ENCODE peak calls at places on chromosomes 1 and 21, in five cellular contexts. One of them, this sample, is unnamed.

GRCh38 chr1:236491469-236492136 is 32.2 kb upstream of the LGALS8 start:
- DNase-seq in K562: no peak
- DNase-seq in A549: no peak
- DNase-seq in GM12878: no peak
- DNase-seq in HepG2: peak; percentile 66
- DNase-seq in this sample: no peak

GRCh38 chr21:34908424-34909055 is 140.6 kb downstream of the RUNX1 start:
- DNase-seq in K562: peak; percentile 93
- DNase-seq in A549: peak; percentile 48
- DNase-seq in GM12878: no peak
- DNase-seq in HepG2: peak; percentile 90
- DNase-seq in this sample: no peak

GRCh38 chr1:64538389-64538788 is 68.5 kb downstream of the CACHD1 start:
- DNase-seq in K562: no peak
- DNase-seq in A549: no peak
- DNase-seq in GM12878: no peak
- DNase-seq in HepG2: no peak
- DNase-seq in this sample: no peak

GRCh38 chr1:171251741-171252300 is 3.5 kb downstream of the FMO1 start:
- DNase-seq in K562: no peak
- DNase-seq in A549: peak; percentile 28
- DNase-seq in GM12878: no peak
- DNase-seq in HepG2: peak; percentile 12
- DNase-seq in this sample: peak; percentile 33

GRCh38 chr1:8510041-8510823 is 192.3 kb downstream of the SLC45A1 start:
- DNase-seq in K562: no peak
- DNase-seq in A549: no peak
- DNase-seq in GM12878: no peak
- DNase-seq in HepG2: no peak
- DNase-seq in this sample: peak; percentile 88

GRCh38 chr21:42423197-42423675 is 19.5 kb downstream of the UBASH3A start:
- DNase-seq in K562: no peak
- DNase-seq in A549: no peak
- DNase-seq in GM12878: peak; percentile 79
- DNase-seq in HepG2: no peak
- DNase-seq in this sample: no peak

GRCh38 chr1:119040906-119041305 is 52.8 kb upstream of the TBX15 start:
- DNase-seq in K562: no peak
- DNase-seq in A549: no peak
- DNase-seq in GM12878: no peak
- DNase-seq in HepG2: no peak
- DNase-seq in this sample: peak; percentile 68

GRCh38 chr1:102045752-102046151 is 49.0 kb upstream of the OLFM3 start:
- DNase-seq in K562: no peak
- DNase-seq in A549: peak; percentile 16
- DNase-seq in GM12878: no peak
- DNase-seq in HepG2: no peak
- DNase-seq in this sample: no peak

GRCh38 chr1:78651247-78651646 is 1.6 kb downstream of the IFI44 start:
- DNase-seq in K562: no peak
- DNase-seq in A549: no peak
- DNase-seq in GM12878: no peak
- DNase-seq in HepG2: no peak
- DNase-seq in this sample: peak; percentile 13

GRCh38 chr1:29425656-29426055 is 189.3 kb downstream of the PTPRU start:
- DNase-seq in K562: no peak
- DNase-seq in A549: no peak
- DNase-seq in GM12878: no peak
- DNase-seq in HepG2: no peak
- DNase-seq in this sample: no peak

GRCh38 chr1:197798492-197798891 is 23.2 kb upstream of the DENND1B start:
- DNase-seq in K562: no peak
- DNase-seq in A549: no peak
- DNase-seq in GM12878: no peak
- DNase-seq in HepG2: no peak
- DNase-seq in this sample: no peak

GRCh38 chr1:32742956-32743355 is 40.4 kb upstream of the SYNC start:
- DNase-seq in K562: peak; percentile 54
- DNase-seq in A549: no peak
- DNase-seq in GM12878: no peak
- DNase-seq in HepG2: no peak
- DNase-seq in this sample: no peak

GRCh38 chr21:16908087-16908486 is 604.8 kb upstream of the CXADR start:
- DNase-seq in K562: no peak
- DNase-seq in A549: peak; percentile 20
- DNase-seq in GM12878: no peak
- DNase-seq in HepG2: no peak
- DNase-seq in this sample: no peak

GRCh38 chr1:18913065-18913502 is 10.7 kb upstream of the ALDH4A1 start:
- DNase-seq in K562: peak; percentile 95
- DNase-seq in A549: peak; percentile 74
- DNase-seq in GM12878: no peak
- DNase-seq in HepG2: peak; percentile 66
- DNase-seq in this sample: peak; percentile 82

GRCh38 chr1:181513786-181514297 is 30.5 kb downstream of the CACNA1E start:
- DNase-seq in K562: no peak
- DNase-seq in A549: no peak
- DNase-seq in GM12878: no peak
- DNase-seq in HepG2: no peak
- DNase-seq in this sample: no peak

GRCh38 chr1:95278173-95278988 is 44.4 kb downstream of the RWDD3 start:
- DNase-seq in K562: no peak
- DNase-seq in A549: no peak
- DNase-seq in GM12878: no peak
- DNase-seq in HepG2: no peak
- DNase-seq in this sample: no peak

GRCh38 chr1:51453010-51453409 is 66.1 kb downstream of the EPS15 start:
- DNase-seq in K562: no peak
- DNase-seq in A549: no peak
- DNase-seq in GM12878: no peak
- DNase-seq in HepG2: no peak
- DNase-seq in this sample: no peak

GRCh38 chr1:152034654-152035405 is 2.0 kb downstream of the S100A11 start:
- DNase-seq in K562: peak; percentile 78
- DNase-seq in A549: peak; percentile 86
- DNase-seq in GM12878: peak; percentile 57
- DNase-seq in HepG2: peak; percentile 61
- DNase-seq in this sample: peak; percentile 59

GRCh38 chr1:187336769-187337168 is 508.0 kb downstream of the PLA2G4A start:
- DNase-seq in K562: no peak
- DNase-seq in A549: no peak
- DNase-seq in GM12878: no peak
- DNase-seq in HepG2: no peak
- DNase-seq in this sample: no peak

GRCh38 chr1:206524739-206525364 is 17.5 kb downstream of the RASSF5 start:
- DNase-seq in K562: no peak
- DNase-seq in A549: peak; percentile 52
- DNase-seq in GM12878: no peak
- DNase-seq in HepG2: no peak
- DNase-seq in this sample: no peak

GRCh38 chr1:58391056-58391455 is 155.5 kb downstream of the OMA1 start:
- DNase-seq in K562: no peak
- DNase-seq in A549: no peak
- DNase-seq in GM12878: no peak
- DNase-seq in HepG2: no peak
- DNase-seq in this sample: no peak

GRCh38 chr1:177341773-177342172 is 171.0 kb downstream of the BRINP2 start:
- DNase-seq in K562: no peak
- DNase-seq in A549: no peak
- DNase-seq in GM12878: no peak
- DNase-seq in HepG2: no peak
- DNase-seq in this sample: no peak

GRCh38 chr21:45290948-45291612 is 3.4 kb upstream of the POFUT2 start:
- DNase-seq in K562: no peak
- DNase-seq in A549: no peak
- DNase-seq in GM12878: no peak
- DNase-seq in HepG2: no peak
- DNase-seq in this sample: peak; percentile 58

GRCh38 chr1:9671377-9672140 is 20.0 kb downstream of the PIK3CD start:
- DNase-seq in K562: no peak
- DNase-seq in A549: peak; percentile 69
- DNase-seq in GM12878: no peak
- DNase-seq in HepG2: peak; percentile 74
- DNase-seq in this sample: peak; percentile 84

GRCh38 chr1:40818264-40818961 is 34.8 kb downstream of the KCNQ4 start:
- DNase-seq in K562: peak; percentile 77
- DNase-seq in A549: no peak
- DNase-seq in GM12878: no peak
- DNase-seq in HepG2: no peak
- DNase-seq in this sample: no peak

GRCh38 chr1:219446288-219446687 is 166.6 kb downstream of the ZC3H11B start:
- DNase-seq in K562: no peak
- DNase-seq in A549: no peak
- DNase-seq in GM12878: no peak
- DNase-seq in HepG2: no peak
- DNase-seq in this sample: no peak

GRCh38 chr1:27542463-27543273 is 52.7 kb upstream of the WASF2 start:
- DNase-seq in K562: peak; percentile 99
- DNase-seq in A549: peak; percentile 94
- DNase-seq in GM12878: no peak
- DNase-seq in HepG2: peak; percentile 93
- DNase-seq in this sample: peak; percentile 85

GRCh38 chr1:39711359-39712340 is 20.4 kb upstream of the HPCAL4 start:
- DNase-seq in K562: peak; percentile 87
- DNase-seq in A549: no peak
- DNase-seq in GM12878: no peak
- DNase-seq in HepG2: peak; percentile 52
- DNase-seq in this sample: peak; percentile 30

GRCh38 chr1:194297999-194298598 is 1111.7 kb upstream of the B3GALT2 start:
- DNase-seq in K562: no peak
- DNase-seq in A549: no peak
- DNase-seq in GM12878: no peak
- DNase-seq in HepG2: no peak
- DNase-seq in this sample: peak; percentile 1

GRCh38 chr1:27380223-27380622 is 2.9 kb downstream of the CD164L2 start:
- DNase-seq in K562: no peak
- DNase-seq in A549: no peak
- DNase-seq in GM12878: no peak
- DNase-seq in HepG2: no peak
- DNase-seq in this sample: no peak

GRCh38 chr21:36949171-36950141 is 17.0 kb downstream of the HLCS start:
- DNase-seq in K562: no peak
- DNase-seq in A549: no peak
- DNase-seq in GM12878: no peak
- DNase-seq in HepG2: no peak
- DNase-seq in this sample: no peak

GRCh38 chr1:2819831-2820730 is 18.6 kb upstream of the TTC34 start:
- DNase-seq in K562: no peak
- DNase-seq in A549: no peak
- DNase-seq in GM12878: no peak
- DNase-seq in HepG2: no peak
- DNase-seq in this sample: no peak

GRCh38 chr1:179742717-179743678 is at the start of gene FAM163A:
- DNase-seq in K562: no peak
- DNase-seq in A549: no peak
- DNase-seq in GM12878: no peak
- DNase-seq in HepG2: no peak
- DNase-seq in this sample: no peak

GRCh38 chr1:10629816-10630571 is 155.2 kb downstream of the PEX14 start:
- DNase-seq in K562: no peak
- DNase-seq in A549: no peak
- DNase-seq in GM12878: no peak
- DNase-seq in HepG2: no peak
- DNase-seq in this sample: no peak

GRCh38 chr1:55594701-55595100 is 379.5 kb upstream of the USP24 start:
- DNase-seq in K562: no peak
- DNase-seq in A549: no peak
- DNase-seq in GM12878: no peak
- DNase-seq in HepG2: no peak
- DNase-seq in this sample: no peak

GRCh38 chr1:201598396-201598795 is 59.5 kb downstream of the NAV1 start:
- DNase-seq in K562: no peak
- DNase-seq in A549: no peak
- DNase-seq in GM12878: no peak
- DNase-seq in HepG2: no peak
- DNase-seq in this sample: no peak

GRCh38 chr21:44999428-44999971 is 59.7 kb downstream of the SLX9 start:
- DNase-seq in K562: no peak
- DNase-seq in A549: no peak
- DNase-seq in GM12878: no peak
- DNase-seq in HepG2: no peak
- DNase-seq in this sample: no peak

GRCh38 chr1:232574867-232575523 is 54.9 kb downstream of the SIPA1L2 start:
- DNase-seq in K562: no peak
- DNase-seq in A549: no peak
- DNase-seq in GM12878: no peak
- DNase-seq in HepG2: no peak
- DNase-seq in this sample: peak; percentile 68

GRCh38 chr1:223827193-223827663 is 18.5 kb downstream of the TP53BP2 start:
- DNase-seq in K562: no peak
- DNase-seq in A549: no peak
- DNase-seq in GM12878: no peak
- DNase-seq in HepG2: no peak
- DNase-seq in this sample: peak; percentile 59

GRCh38 chr1:6037338-6037762 is 8.3 kb upstream of the KCNAB2 start:
- DNase-seq in K562: no peak
- DNase-seq in A549: no peak
- DNase-seq in GM12878: no peak
- DNase-seq in HepG2: no peak
- DNase-seq in this sample: peak; percentile 34
- H3K4me1 ChIP-seq in K562: peaks cover 32% of the 10 kb centered on the region
- H3K4me1 ChIP-seq in A549: no peaks in the 10 kb centered on the region
- H3K4me1 ChIP-seq in GM12878: peaks cover 7% of the 10 kb centered on the region
- H3K4me1 ChIP-seq in HepG2: peaks cover 16% of the 10 kb centered on the region
- H3K4me1 ChIP-seq in this sample: no peaks in the 10 kb centered on the region

GRCh38 chr1:31084782-31085569 is 19.5 kb upstream of the PUM1 start:
- DNase-seq in K562: peak; percentile 49
- DNase-seq in A549: no peak
- DNase-seq in GM12878: no peak
- DNase-seq in HepG2: no peak
- DNase-seq in this sample: no peak
- TF ChIP-seq BHLHE40 in K562: no peak
- TF ChIP-seq BHLHE40 in A549: no peak
- TF ChIP-seq BHLHE40 in GM12878: no peak
- TF ChIP-seq BHLHE40 in HepG2: no peak
- TF ChIP-seq BHLHE40 in this sample: no peak

DNA sequence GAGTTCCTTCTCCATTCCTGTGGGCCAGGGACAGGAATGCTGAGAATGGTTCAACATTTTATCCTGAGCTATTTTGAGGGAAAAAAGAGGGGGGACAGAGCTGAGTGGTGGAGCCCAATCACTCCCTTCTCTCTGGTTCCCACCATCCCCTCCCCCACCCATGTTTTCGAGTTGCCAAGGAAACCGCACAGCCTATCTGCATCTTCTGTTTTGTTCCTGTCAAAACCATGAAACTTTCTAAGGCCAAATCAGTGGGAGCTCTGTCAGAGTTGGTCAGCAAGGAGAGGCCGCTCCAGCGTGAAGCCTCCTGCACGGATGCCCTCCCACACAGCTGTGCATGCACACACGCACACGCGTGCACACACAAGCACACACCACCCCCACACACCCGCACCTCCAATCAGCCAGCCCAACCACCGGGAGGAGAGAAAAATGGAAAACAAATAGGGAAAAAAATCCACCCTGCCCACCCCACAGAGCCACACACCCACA is 54.5 kb upstream of the ATP2B4 start:
- DNase-seq in K562: no peak
- DNase-seq in A549: no peak
- DNase-seq in GM12878: no peak
- DNase-seq in HepG2: no peak
- DNase-seq in this sample: peak; percentile 55
- H3K4me1 ChIP-seq in K562: peaks cover 4% of the 10 kb centered on the region
- H3K4me1 ChIP-seq in A549: no peaks in the 10 kb centered on the region
- H3K4me1 ChIP-seq in GM12878: no peaks in the 10 kb centered on the region
- H3K4me1 ChIP-seq in HepG2: no peaks in the 10 kb centered on the region
- H3K4me1 ChIP-seq in this sample: peaks cover 20% of the 10 kb centered on the region

GRCh38 chr1:168676029-168676812 is 52.8 kb downstream of the DPT start:
- DNase-seq in K562: no peak
- DNase-seq in A549: no peak
- DNase-seq in GM12878: no peak
- DNase-seq in HepG2: no peak
- DNase-seq in this sample: no peak
- TF ChIP-seq BHLHE40 in K562: no peak
- TF ChIP-seq BHLHE40 in A549: no peak
- TF ChIP-seq BHLHE40 in GM12878: no peak
- TF ChIP-seq BHLHE40 in HepG2: no peak
- TF ChIP-seq BHLHE40 in this sample: no peak

This sample was measured in IMR-90.